ENCODE peak calls at places on chromosomes 1 and 21, in four cellular contexts. One of them, this sample, is unnamed.

GRCh38 chr1:90067194-90067593 is 72.3 kb downstream of the ZNF326 start:
- DNase-seq in lower leg skin: no peak
- DNase-seq in GM23248: no peak
- DNase-seq in DMS153: no peak
- DNase-seq in this sample: no peak

GRCh38 chr1:85027242-85027983 is 20.9 kb downstream of the MCOLN3 start:
- DNase-seq in lower leg skin: no peak
- DNase-seq in GM23248: peak
- DNase-seq in DMS153: no peak
- DNase-seq in this sample: no peak

GRCh38 chr1:24742090-24742938 is 2.9 kb upstream of the CLIC4 start:
- DNase-seq in lower leg skin: no peak
- DNase-seq in GM23248: peak
- DNase-seq in DMS153: no peak
- DNase-seq in this sample: no peak

GRCh38 chr1:15958788-15959187 is 17.1 kb downstream of the ZBTB17 start:
- DNase-seq in lower leg skin: no peak
- DNase-seq in GM23248: peak
- DNase-seq in DMS153: no peak
- DNase-seq in this sample: no peak

GRCh38 chr21:26918318-26919065 is 48.4 kb downstream of the ADAMTS5 start:
- DNase-seq in lower leg skin: no peak
- DNase-seq in GM23248: peak
- DNase-seq in DMS153: no peak
- DNase-seq in this sample: no peak

GRCh38 chr1:21323091-21323490 is 32.8 kb upstream of the ECE1 start:
- DNase-seq in lower leg skin: no peak
- DNase-seq in GM23248: peak
- DNase-seq in DMS153: no peak
- DNase-seq in this sample: no peak

GRCh38 chr1:151718011-151718431 is 1.4 kb upstream of the CELF3 start:
- DNase-seq in lower leg skin: no peak
- DNase-seq in GM23248: peak
- DNase-seq in DMS153: peak
- DNase-seq in this sample: no peak

GRCh38 chr1:47411441-47411840 is 4.6 kb upstream of the FOXE3 start:
- DNase-seq in lower leg skin: no peak
- DNase-seq in GM23248: peak
- DNase-seq in DMS153: no peak
- DNase-seq in this sample: no peak

GRCh38 chr1:179031855-179032513 is 6.3 kb downstream of the FAM20B start:
- DNase-seq in lower leg skin: no peak
- DNase-seq in GM23248: peak
- DNase-seq in DMS153: no peak
- DNase-seq in this sample: no peak

GRCh38 chr1:81760487-81761097 is 40.1 kb upstream of the ADGRL2 start:
- DNase-seq in lower leg skin: no peak
- DNase-seq in GM23248: peak
- DNase-seq in DMS153: no peak
- DNase-seq in this sample: no peak

GRCh38 chr1:99820546-99820945 is 29.6 kb upstream of the AGL start:
- DNase-seq in lower leg skin: no peak
- DNase-seq in GM23248: no peak
- DNase-seq in DMS153: no peak
- DNase-seq in this sample: peak

GRCh38 chr1:221766210-221766609 is 24.3 kb upstream of the DUSP10 start:
- DNase-seq in lower leg skin: no peak
- DNase-seq in GM23248: peak
- DNase-seq in DMS153: no peak
- DNase-seq in this sample: no peak

GRCh38 chr1:20616468-20617156 is 16.6 kb upstream of the PINK1 start:
- DNase-seq in lower leg skin: no peak
- DNase-seq in GM23248: peak
- DNase-seq in DMS153: no peak
- DNase-seq in this sample: no peak

GRCh38 chr1:189563784-189564183 is 913.9 kb downstream of the BRINP3 start:
- DNase-seq in lower leg skin: no peak
- DNase-seq in GM23248: no peak
- DNase-seq in DMS153: no peak
- DNase-seq in this sample: no peak

GRCh38 chr1:24349891-24350290 is 30.7 kb downstream of the GRHL3 start:
- DNase-seq in lower leg skin: no peak
- DNase-seq in GM23248: peak
- DNase-seq in DMS153: no peak
- DNase-seq in this sample: no peak

GRCh38 chr21:25881524-25882376 is 147.0 kb downstream of the GABPA start:
- DNase-seq in lower leg skin: peak
- DNase-seq in GM23248: peak
- DNase-seq in DMS153: no peak
- DNase-seq in this sample: peak

GRCh38 chr1:22104865-22105437 is 37.9 kb downstream of the WNT4 start:
- DNase-seq in lower leg skin: no peak
- DNase-seq in GM23248: no peak
- DNase-seq in DMS153: no peak
- DNase-seq in this sample: peak

GRCh38 chr21:44773291-44773932 is 28.2 kb downstream of the UBE2G2 start:
- DNase-seq in lower leg skin: no peak
- DNase-seq in GM23248: no peak
- DNase-seq in DMS153: peak
- DNase-seq in this sample: no peak

GRCh38 chr1:4075436-4076225 is 175.6 kb upstream of the C1orf174 start:
- DNase-seq in lower leg skin: no peak
- DNase-seq in GM23248: no peak
- DNase-seq in DMS153: no peak
- DNase-seq in this sample: no peak

This sample was measured in Jurkat, Clone E6-1.